ENCODE peak calls at places on chromosome 4, in five cellular contexts. One of them, this sample, is unnamed.

GRCh38 chr4:38132843-38133662 is 172.9 kb downstream of the PTTG2 start:
- DNase-seq in NCI-H2171: no peak
- DNase-seq in adipocyte: no peak
- DNase-seq in colonic mucosa: peak; percentile 74
- DNase-seq in left ventricle myocardium inferior: no peak
- DNase-seq in this sample: peak; percentile 54

GRCh38 chr4:171650543-171650942 is 162.7 kb upstream of the GALNTL6 start:
- DNase-seq in NCI-H2171: no peak
- DNase-seq in adipocyte: no peak
- DNase-seq in colonic mucosa: no peak
- DNase-seq in left ventricle myocardium inferior: no peak
- DNase-seq in this sample: no peak

GRCh38 chr4:9988349-9988748 is 32.9 kb downstream of the SLC2A9 start:
- DNase-seq in adipocyte: peak; percentile 6
- DNase-seq in NCI-H2171: no peak
- DNase-seq in left ventricle myocardium inferior: no peak
- DNase-seq in colonic mucosa: no peak
- DNase-seq in this sample: no peak

GRCh38 chr4:3030551-3031356 is 43.6 kb downstream of the HTT-AS start:
- DNase-seq in adipocyte: no peak
- DNase-seq in NCI-H2171: no peak
- DNase-seq in colonic mucosa: no peak
- DNase-seq in left ventricle myocardium inferior: no peak
- DNase-seq in this sample: no peak

GRCh38 chr4:141036786-141037185 is 96.5 kb downstream of the RNF150 start:
- DNase-seq in NCI-H2171: no peak
- DNase-seq in adipocyte: peak; percentile 75
- DNase-seq in left ventricle myocardium inferior: no peak
- DNase-seq in colonic mucosa: no peak
- DNase-seq in this sample: no peak

GRCh38 chr4:89661490-89661889 is 175.5 kb downstream of the SNCA start:
- DNase-seq in NCI-H2171: no peak
- DNase-seq in left ventricle myocardium inferior: no peak
- DNase-seq in colonic mucosa: no peak
- DNase-seq in adipocyte: peak; percentile 52
- DNase-seq in this sample: no peak

GRCh38 chr4:88215351-88215750 is 56.9 kb upstream of the ABCG2 start:
- DNase-seq in NCI-H2171: no peak
- DNase-seq in left ventricle myocardium inferior: no peak
- DNase-seq in adipocyte: no peak
- DNase-seq in colonic mucosa: no peak
- DNase-seq in this sample: no peak

GRCh38 chr4:144316869-144317268 is 176.4 kb upstream of the GYPA start:
- DNase-seq in adipocyte: no peak
- DNase-seq in left ventricle myocardium inferior: no peak
- DNase-seq in colonic mucosa: no peak
- DNase-seq in NCI-H2171: no peak
- DNase-seq in this sample: no peak

GRCh38 chr4:56371426-56372220 is 15.7 kb downstream of the AASDH start:
- DNase-seq in NCI-H2171: no peak
- DNase-seq in adipocyte: no peak
- DNase-seq in colonic mucosa: no peak
- DNase-seq in left ventricle myocardium inferior: no peak
- DNase-seq in this sample: no peak

GRCh38 chr4:1209821-1210220 is 37.4 kb upstream of the SPON2 start:
- DNase-seq in left ventricle myocardium inferior: peak; percentile 88
- DNase-seq in NCI-H2171: no peak
- DNase-seq in colonic mucosa: peak; percentile 60
- DNase-seq in adipocyte: peak; percentile 75
- DNase-seq in this sample: peak; percentile 66

GRCh38 chr4:59094505-59094904 is 1984.3 kb upstream of the IGFBP7 start:
- DNase-seq in colonic mucosa: no peak
- DNase-seq in adipocyte: no peak
- DNase-seq in NCI-H2171: peak; percentile 0
- DNase-seq in left ventricle myocardium inferior: no peak
- DNase-seq in this sample: no peak

GRCh38 chr4:175504316-175504715 is 307.7 kb downstream of the GPM6A start:
- DNase-seq in adipocyte: peak; percentile 54
- DNase-seq in left ventricle myocardium inferior: no peak
- DNase-seq in NCI-H2171: no peak
- DNase-seq in colonic mucosa: no peak
- DNase-seq in this sample: no peak

GRCh38 chr4:78618426-78618825 is 66.9 kb downstream of the ANXA3 start:
- DNase-seq in left ventricle myocardium inferior: no peak
- DNase-seq in colonic mucosa: no peak
- DNase-seq in adipocyte: no peak
- DNase-seq in NCI-H2171: no peak
- DNase-seq in this sample: no peak

GRCh38 chr4:53273726-53274125 is 92.1 kb downstream of the SCFD2 start:
- DNase-seq in left ventricle myocardium inferior: no peak
- DNase-seq in NCI-H2171: no peak
- DNase-seq in adipocyte: peak; percentile 12
- DNase-seq in colonic mucosa: no peak
- DNase-seq in this sample: no peak

GRCh38 chr4:126106658-126107057 is 791.9 kb downstream of the FAT4 start:
- DNase-seq in adipocyte: no peak
- DNase-seq in NCI-H2171: no peak
- DNase-seq in left ventricle myocardium inferior: no peak
- DNase-seq in colonic mucosa: no peak
- DNase-seq in this sample: no peak

GRCh38 chr4:117702353-117702752 is 331.9 kb upstream of the NDST3 start:
- DNase-seq in NCI-H2171: no peak
- DNase-seq in left ventricle myocardium inferior: no peak
- DNase-seq in adipocyte: no peak
- DNase-seq in colonic mucosa: no peak
- DNase-seq in this sample: no peak

GRCh38 chr4:6470502-6471302 is 1.7 kb downstream of the PPP2R2C start:
- DNase-seq in left ventricle myocardium inferior: peak; percentile 70
- DNase-seq in NCI-H2171: no peak
- DNase-seq in colonic mucosa: peak; percentile 26
- DNase-seq in adipocyte: peak; percentile 71
- DNase-seq in this sample: no peak

GRCh38 chr4:73224886-73225285 is 33.7 kb downstream of the ANKRD17 start:
- DNase-seq in left ventricle myocardium inferior: no peak
- DNase-seq in adipocyte: no peak
- DNase-seq in NCI-H2171: no peak
- DNase-seq in colonic mucosa: no peak
- DNase-seq in this sample: no peak

GRCh38 chr4:153036931-153037330 is 100.8 kb downstream of the FHDC1 start:
- DNase-seq in left ventricle myocardium inferior: no peak
- DNase-seq in NCI-H2171: no peak
- DNase-seq in colonic mucosa: no peak
- DNase-seq in adipocyte: peak; percentile 72
- DNase-seq in this sample: no peak

GRCh38 chr4:91758487-91758886 is 545.3 kb upstream of the GRID2 start:
- DNase-seq in left ventricle myocardium inferior: no peak
- DNase-seq in adipocyte: peak; percentile 42
- DNase-seq in NCI-H2171: no peak
- DNase-seq in colonic mucosa: no peak
- DNase-seq in this sample: no peak

GRCh38 chr4:189376901-189377300 is 563.8 kb upstream of the FRG1 start:
- DNase-seq in NCI-H2171: no peak
- DNase-seq in left ventricle myocardium inferior: no peak
- DNase-seq in adipocyte: no peak
- DNase-seq in colonic mucosa: no peak
- DNase-seq in this sample: no peak

GRCh38 chr4:98625920-98626319 is 32.5 kb downstream of the TSPAN5 start:
- DNase-seq in left ventricle myocardium inferior: no peak
- DNase-seq in colonic mucosa: no peak
- DNase-seq in adipocyte: no peak
- DNase-seq in NCI-H2171: no peak
- DNase-seq in this sample: no peak

GRCh38 chr4:86359944-86360478 is at the start of gene MAPK10:
- DNase-seq in NCI-H2171: no peak
- DNase-seq in left ventricle myocardium inferior: peak; percentile 51
- DNase-seq in adipocyte: peak; percentile 69
- DNase-seq in colonic mucosa: peak; percentile 31
- DNase-seq in this sample: peak; percentile 57

GRCh38 chr4:26083987-26084386 is 170.0 kb downstream of the SMIM20 start:
- DNase-seq in colonic mucosa: no peak
- DNase-seq in left ventricle myocardium inferior: no peak
- DNase-seq in NCI-H2171: no peak
- DNase-seq in adipocyte: peak; percentile 90
- DNase-seq in this sample: no peak

GRCh38 chr4:157221426-157221894 is 932 bp downstream of the GRIA2 start:
- DNase-seq in adipocyte: no peak
- DNase-seq in colonic mucosa: no peak
- DNase-seq in NCI-H2171: no peak
- DNase-seq in left ventricle myocardium inferior: no peak
- DNase-seq in this sample: no peak

GRCh38 chr4:90071289-90072235 is 55.6 kb upstream of the CCSER1 start:
- DNase-seq in NCI-H2171: no peak
- DNase-seq in adipocyte: no peak
- DNase-seq in left ventricle myocardium inferior: no peak
- DNase-seq in colonic mucosa: no peak
- DNase-seq in this sample: no peak

GRCh38 chr4:82099863-82100579 is 273.8 kb downstream of the HNRNPD start:
- DNase-seq in NCI-H2171: no peak
- DNase-seq in colonic mucosa: no peak
- DNase-seq in left ventricle myocardium inferior: no peak
- DNase-seq in adipocyte: no peak
- DNase-seq in this sample: no peak

GRCh38 chr4:98745372-98745771 is 87.0 kb upstream of the TSPAN5 start:
- DNase-seq in adipocyte: peak; percentile 42
- DNase-seq in left ventricle myocardium inferior: no peak
- DNase-seq in NCI-H2171: no peak
- DNase-seq in colonic mucosa: peak; percentile 42
- DNase-seq in this sample: peak; percentile 24

GRCh38 chr4:152471251-152471792 is 64.6 kb downstream of the FBXW7 start:
- DNase-seq in adipocyte: no peak
- DNase-seq in left ventricle myocardium inferior: no peak
- DNase-seq in NCI-H2171: no peak
- DNase-seq in colonic mucosa: no peak
- DNase-seq in this sample: no peak

GRCh38 chr4:76535603-76536380 is 100.8 kb downstream of the SHROOM3 start:
- DNase-seq in adipocyte: no peak
- DNase-seq in left ventricle myocardium inferior: no peak
- DNase-seq in colonic mucosa: peak; percentile 33
- DNase-seq in NCI-H2171: no peak
- DNase-seq in this sample: no peak

GRCh38 chr4:148054275-148054674 is 322.4 kb downstream of the ARHGAP10 start:
- DNase-seq in colonic mucosa: peak; percentile 33
- DNase-seq in left ventricle myocardium inferior: no peak
- DNase-seq in NCI-H2171: peak; percentile 67
- DNase-seq in adipocyte: no peak
- DNase-seq in this sample: no peak

This sample was measured in transverse colon.